ENCODE peak calls at places on chromosomes 13 and 19, in four cellular contexts. One of them, this sample, is unnamed.

GRCh38 chr19:53909471-53910169 is 542 bp downstream of the CACNG7 start:
- DNase-seq in progenitor cell of endocrine pancreas: no peak
- DNase-seq in NCI-H1417: no peak
- DNase-seq in RWPE1: no peak
- DNase-seq in this sample: no peak

GRCh38 chr19:57099199-57099661 is 20.6 kb upstream of the USP29 start:
- DNase-seq in progenitor cell of endocrine pancreas: no peak
- DNase-seq in RWPE1: no peak
- DNase-seq in NCI-H1417: peak
- DNase-seq in this sample: no peak

GRCh38 chr19:3116621-3117020 is 19.2 kb upstream of the GNA15 start:
- DNase-seq in RWPE1: no peak
- DNase-seq in progenitor cell of endocrine pancreas: no peak
- DNase-seq in NCI-H1417: no peak
- DNase-seq in this sample: no peak

GRCh38 chr19:29525901-29526729 is at the start of gene VSTM2B:
- DNase-seq in RWPE1: no peak
- DNase-seq in progenitor cell of endocrine pancreas: no peak
- DNase-seq in NCI-H1417: no peak
- DNase-seq in this sample: no peak

GRCh38 chr19:13968383-13968935 is 16.1 kb downstream of the DCAF15 start:
- DNase-seq in NCI-H1417: no peak
- DNase-seq in progenitor cell of endocrine pancreas: no peak
- DNase-seq in RWPE1: no peak
- DNase-seq in this sample: no peak

GRCh38 chr13:66111628-66112027 is 1118.5 kb downstream of the PCDH9 start:
- DNase-seq in NCI-H1417: no peak
- DNase-seq in progenitor cell of endocrine pancreas: no peak
- DNase-seq in RWPE1: no peak
- DNase-seq in this sample: no peak

GRCh38 chr13:75120071-75120470 is 361.9 kb downstream of the TBC1D4 start:
- DNase-seq in NCI-H1417: peak
- DNase-seq in progenitor cell of endocrine pancreas: no peak
- DNase-seq in RWPE1: no peak
- DNase-seq in this sample: no peak

GRCh38 chr13:114268344-114269280 is 12.8 kb upstream of the UPF3A start:
- DNase-seq in progenitor cell of endocrine pancreas: no peak
- DNase-seq in RWPE1: no peak
- DNase-seq in NCI-H1417: no peak
- DNase-seq in this sample: no peak

GRCh38 chr13:63497601-63498000 is 2082.0 kb upstream of the PCDH20 start:
- DNase-seq in NCI-H1417: no peak
- DNase-seq in RWPE1: no peak
- DNase-seq in progenitor cell of endocrine pancreas: no peak
- DNase-seq in this sample: no peak

GRCh38 chr19:17794731-17795494 is at the start of gene B3GNT3:
- DNase-seq in RWPE1: peak
- DNase-seq in NCI-H1417: peak
- DNase-seq in progenitor cell of endocrine pancreas: no peak
- DNase-seq in this sample: peak

GRCh38 chr19:29806098-29806866 is 5.5 kb upstream of the CCNE1 start:
- DNase-seq in progenitor cell of endocrine pancreas: no peak
- DNase-seq in NCI-H1417: peak
- DNase-seq in RWPE1: no peak
- DNase-seq in this sample: no peak

GRCh38 chr19:3218037-3218661 is 6.3 kb upstream of the CELF5 start:
- DNase-seq in NCI-H1417: no peak
- DNase-seq in progenitor cell of endocrine pancreas: no peak
- DNase-seq in RWPE1: no peak
- DNase-seq in this sample: no peak

GRCh38 chr13:74920945-74921725 is 560.8 kb downstream of the TBC1D4 start:
- DNase-seq in RWPE1: no peak
- DNase-seq in NCI-H1417: no peak
- DNase-seq in progenitor cell of endocrine pancreas: no peak
- DNase-seq in this sample: no peak

GRCh38 chr13:37869756-37870488 is at the start of gene TRPC4:
- DNase-seq in RWPE1: peak
- DNase-seq in progenitor cell of endocrine pancreas: peak
- DNase-seq in NCI-H1417: peak
- DNase-seq in this sample: peak

GRCh38 chr19:33032218-33032781 is 32.4 kb downstream of the RHPN2 start:
- DNase-seq in NCI-H1417: peak
- DNase-seq in RWPE1: no peak
- DNase-seq in progenitor cell of endocrine pancreas: no peak
- DNase-seq in this sample: no peak

GRCh38 chr19:37594982-37595382 is 306 bp downstream of the ZNF540 start:
- DNase-seq in RWPE1: no peak
- DNase-seq in NCI-H1417: no peak
- DNase-seq in progenitor cell of endocrine pancreas: peak
- DNase-seq in this sample: no peak

GRCh38 chr13:76976488-76976887 is 15.4 kb upstream of the CLN5 start:
- DNase-seq in NCI-H1417: no peak
- DNase-seq in progenitor cell of endocrine pancreas: no peak
- DNase-seq in RWPE1: no peak
- DNase-seq in this sample: peak

GRCh38 chr19:43470288-43470687 is 4.9 kb upstream of the LYPD3 start:
- DNase-seq in NCI-H1417: no peak
- DNase-seq in progenitor cell of endocrine pancreas: no peak
- DNase-seq in RWPE1: no peak
- DNase-seq in this sample: no peak

GRCh38 chr19:45123440-45123850 is 30.5 kb downstream of the PPP1R37 start:
- DNase-seq in progenitor cell of endocrine pancreas: no peak
- DNase-seq in NCI-H1417: no peak
- DNase-seq in RWPE1: peak
- DNase-seq in this sample: peak

GRCh38 chr13:102291587-102292218 is 110.1 kb downstream of the FGF14 start:
- DNase-seq in RWPE1: no peak
- DNase-seq in NCI-H1417: no peak
- DNase-seq in progenitor cell of endocrine pancreas: no peak
- DNase-seq in this sample: peak

GRCh38 chr13:99370476-99371272 is 63.5 kb upstream of the GPR183 start:
- DNase-seq in NCI-H1417: peak
- DNase-seq in RWPE1: no peak
- DNase-seq in progenitor cell of endocrine pancreas: no peak
- DNase-seq in this sample: no peak

GRCh38 chr13:44322928-44323327 is 50.7 kb upstream of the SERP2 start:
- DNase-seq in RWPE1: no peak
- DNase-seq in progenitor cell of endocrine pancreas: no peak
- DNase-seq in NCI-H1417: no peak
- DNase-seq in this sample: no peak

GRCh38 chr13:74557870-74558269 is 423.7 kb upstream of the KLF12 start:
- DNase-seq in NCI-H1417: no peak
- DNase-seq in progenitor cell of endocrine pancreas: no peak
- DNase-seq in RWPE1: no peak
- DNase-seq in this sample: peak

GRCh38 chr19:55433292-55433691 is 9.8 kb downstream of the SHISA7 start:
- DNase-seq in NCI-H1417: peak
- DNase-seq in progenitor cell of endocrine pancreas: no peak
- DNase-seq in RWPE1: no peak
- DNase-seq in this sample: no peak

This sample was measured in renal cortical epithelial cell.